ENCODE peak calls at places on chromosomes 4 and X, in seven cellular contexts. S is Caco-2; D is left lung; X is T-helper 2 cell; V is A549; M is hepatic stellate cell; T is activated CD4-positive, alpha-beta T cell treated with anti-CD3 and anti-CD28 coated beads, Interleukin-2, amount 50 U/mL, for 1 hour. I is an unnamed sample.
A peak's percentile ranks its signal among the peaks of the same experiment; 100 is the strongest.

GRCh38 chr4:76850010-76850441 is 47.9 kb downstream of the SOWAHB start:
- DNase-seq in T (no peak), D (no peak), V (no peak), X (no peak), M (peak; percentile 19), S (no peak), I (no peak)

GRCh38 chrX:108090474-108091265 is 672 bp downstream of the PSMD10 start:
- DNase-seq in V (peak; percentile 56), T (no peak), M (no peak), D (no peak), X (peak; percentile 12), S (no peak), I (peak; percentile 20)

GRCh38 chrX:151151668-151152267 is 24.6 kb upstream of the GPR50 start:
- DNase-seq in D (no peak), V (peak; percentile 29), X (peak; percentile 49), M (peak; percentile 22), T (peak; percentile 1), S (no peak), I (peak; percentile 70)

GRCh38 chrX:71098302-71098701 is 2.7 kb downstream of the FOXO4 start:
- DNase-seq in V (peak; percentile 55), T (peak; percentile 76), X (peak; percentile 79), D (peak; percentile 75), M (no peak), S (peak; percentile 54), I (peak; percentile 13)

GRCh38 chr4:122652379-122652778 is 31.5 kb upstream of the IL21 start:
- DNase-seq in M (peak; percentile 12), D (no peak), X (peak; percentile 60), S (no peak), T (peak; percentile 45), V (peak; percentile 7), I (peak; percentile 75)

GRCh38 chr4:101981756-101982155 is 191.2 kb downstream of the BANK1 start:
- DNase-seq in X (no peak), S (peak; percentile 44), M (no peak), T (no peak), D (no peak), V (no peak), I (peak; percentile 98)

GRCh38 chr4:80286451-80286850 is 20.0 kb downstream of the FGF5 start:
- DNase-seq in X (no peak), T (no peak), S (no peak), D (no peak), V (no peak), M (no peak), I (no peak)

GRCh38 chrX:119482497-119483480 is 14.5 kb downstream of the SLC25A5 start:
- DNase-seq in D (peak; percentile 94), M (peak; percentile 33), T (peak; percentile 55), X (peak; percentile 71), V (peak; percentile 55), S (peak; percentile 61), I (peak; percentile 80)

GRCh38 chrX:24153175-24153795 is 3.8 kb downstream of the ZFX start:
- DNase-seq in X (peak; percentile 46), D (no peak), S (no peak), V (no peak), T (no peak), M (no peak), I (peak; percentile 50)

GRCh38 chrX:23118890-23119527 is 119.2 kb downstream of the DDX53 start:
- DNase-seq in D (no peak), M (no peak), S (no peak), X (no peak), V (no peak), T (no peak), I (peak; percentile 9)

GRCh38 chr4:63814171-63814964 is 594.9 kb downstream of the TECRL start:
- DNase-seq in D (peak; percentile 24), T (no peak), M (no peak), X (no peak), V (no peak), S (no peak), I (no peak)

GRCh38 chr4:128527356-128527755 is 239.7 kb upstream of the PGRMC2 start:
- DNase-seq in T (no peak), M (no peak), V (no peak), D (no peak), X (no peak), S (no peak), I (peak; percentile 91)

GRCh38 chrX:17635231-17635630 is 102.1 kb upstream of the SCML1 start:
- DNase-seq in S (peak; percentile 91), V (no peak), X (no peak), M (no peak), T (no peak), D (no peak), I (no peak)

GRCh38 chr4:175824110-175824509 is 12.0 kb upstream of the GPM6A start:
- DNase-seq in V (no peak), T (no peak), X (no peak), M (no peak), D (no peak), S (no peak), I (no peak)

GRCh38 chr4:185305979-185306442 is 89.7 kb downstream of the LRP2BP start:
- DNase-seq in V (no peak), S (no peak), D (no peak), X (no peak), T (no peak), M (peak; percentile 63), I (peak; percentile 89)

GRCh38 chrX:39953879-39954278 is 143.9 kb downstream of the BCOR start:
- DNase-seq in X (no peak), S (peak; percentile 70), M (peak; percentile 43), V (peak; percentile 69), T (no peak), D (peak; percentile 86), I (no peak)

GRCh38 chr4:123397276-123398150 is 918 bp downstream of the SPRY1 start:
- DNase-seq in M (no peak), T (peak; percentile 36), S (peak; percentile 77), X (peak; percentile 38), D (peak; percentile 89), V (no peak), I (peak; percentile 51)

GRCh38 chr4:88659061-88659889 is 38.4 kb downstream of the NAP1L5 start:
- DNase-seq in T (peak; percentile 33), V (peak; percentile 64), D (no peak), X (peak; percentile 53), M (peak; percentile 34), S (peak; percentile 71), I (peak; percentile 99)

GRCh38 chrX:11953615-11954014 is 184.7 kb upstream of the FRMPD4 start:
- DNase-seq in S (no peak), V (peak; percentile 62), X (no peak), M (peak; percentile 4), D (no peak), T (no peak), I (no peak)

GRCh38 chrX:55127692-55128091 is 38.9 kb downstream of the PAGE2 start:
- DNase-seq in M (no peak), X (no peak), V (no peak), D (no peak), T (no peak), S (no peak), I (peak; percentile 16)

GRCh38 chr4:17030543-17030942 is 132.1 kb upstream of the LDB2 start:
- DNase-seq in S (no peak), D (no peak), V (peak; percentile 0), M (peak; percentile 47), X (no peak), T (no peak), I (no peak)

GRCh38 chr4:2433609-2434350 is 15.0 kb downstream of the CFAP99 start:
- DNase-seq in M (no peak), T (no peak), S (no peak), X (no peak), V (no peak), D (peak; percentile 59), I (no peak)

GRCh38 chr4:183722738-183723560 is 63.9 kb downstream of the TRAPPC11 start:
- DNase-seq in M (peak; percentile 54), V (no peak), T (peak; percentile 30), D (peak; percentile 94), S (peak; percentile 72), X (peak; percentile 74), I (peak; percentile 89)

GRCh38 chr4:60657041-60657440 is 543.1 kb upstream of the ADGRL3 start:
- DNase-seq in D (no peak), S (no peak), V (no peak), M (no peak), X (no peak), T (no peak), I (no peak)

GRCh38 chr4:8070751-8071718 is 87.6 kb downstream of the ABLIM2 start:
- DNase-seq in T (no peak), D (peak; percentile 70), S (no peak), M (no peak), V (no peak), X (no peak), I (no peak)

GRCh38 chr4:15964159-15964558 is 1.2 kb upstream of the FGFBP2 start:
- DNase-seq in S (no peak), M (no peak), T (no peak), D (no peak), X (no peak), V (no peak), I (no peak)

GRCh38 chr4:4761128-4761991 is 98.1 kb upstream of the MSX1 start:
- DNase-seq in D (no peak), X (no peak), S (no peak), V (no peak), M (no peak), T (no peak), I (no peak)

GRCh38 chrX:12441376-12442128 is 303.3 kb downstream of the FRMPD4 start:
- DNase-seq in S (no peak), V (no peak), X (no peak), D (no peak), M (peak; percentile 4), T (no peak), I (no peak)

GRCh38 chrX:26262121-26262523 is 46.2 kb downstream of the MAGEB5 start:
- DNase-seq in V (no peak), X (no peak), T (no peak), S (no peak), D (no peak), M (no peak), I (no peak)

GRCh38 chrX:9341305-9342201 is 123.3 kb upstream of the TBL1X start:
- DNase-seq in X (peak; percentile 87), D (peak; percentile 79), M (peak; percentile 37), T (peak; percentile 46), S (no peak), V (peak; percentile 45), I (no peak)

GRCh38 chr4:110361921-110362320 is 114.0 kb upstream of the ENPEP start:
- DNase-seq in D (no peak), S (no peak), X (no peak), T (no peak), M (no peak), V (no peak), I (no peak)

GRCh38 chr4:1249148-1249730 is 309 bp upstream of the CTBP1 start:
- DNase-seq in V (peak; percentile 65), T (peak; percentile 82), D (peak; percentile 95), S (peak; percentile 80), X (peak; percentile 95), M (peak; percentile 48), I (peak; percentile 67)

I was measured in trophoblast cell.